ENCODE peak calls at places on chromosomes 4 and X, in five cellular contexts. T is astrocyte of the spinal cord, H is neural crest cell, E is mucosa of descending colon, J is transverse colon. L is an unnamed sample.

GRCh38 chr4:72546456-72546855 is 22.6 kb downstream of the ADAMTS3 start:
- DNase-seq in T (no peak), H (no peak), E (no peak), J (no peak), L (no peak)

GRCh38 chrX:121876316-121876715 is 828.9 kb downstream of the GLUD2 start:
- DNase-seq in T (peak), H (no peak), E (no peak), J (no peak), L (no peak)

GRCh38 chr4:79201976-79202375 is 123.9 kb downstream of the NAA11 start:
- DNase-seq in T (no peak), H (no peak), E (no peak), J (no peak), L (no peak)

GRCh38 chrX:153934473-153935325 is at the start of gene NAA10:
- DNase-seq in T (peak), H (no peak), E (peak), J (peak), L (peak)

GRCh38 chrX:53116101-53116500 is 22.2 kb downstream of the KANTR start:
- DNase-seq in T (peak), H (no peak), E (peak), J (peak), L (no peak)

GRCh38 chr4:54661686-54662085 is 3.9 kb downstream of the KIT start:
- DNase-seq in T (peak), H (no peak), E (no peak), J (no peak), L (no peak)

GRCh38 chr4:151700566-151701316 is 60.1 kb downstream of the GATB start:
- DNase-seq in T (no peak), H (no peak), E (no peak), J (no peak), L (no peak)

GRCh38 chrX:107675823-107676555 is 47.7 kb downstream of the PRPS1 start:
- DNase-seq in T (peak), H (no peak), E (no peak), J (no peak), L (no peak)

GRCh38 chrX:107701493-107702121 is 73.3 kb downstream of the PRPS1 start:
- DNase-seq in T (no peak), H (no peak), E (no peak), J (no peak), L (peak)

GRCh38 chr4:25351777-25352421 is 25.2 kb upstream of the ANAPC4 start:
- DNase-seq in T (peak), H (no peak), E (no peak), J (no peak), L (no peak)

GRCh38 chrX:6810796-6811195 is 275.9 kb upstream of the VCX3A start:
- DNase-seq in T (peak), H (no peak), E (no peak), J (no peak), L (no peak)

GRCh38 chr4:2291705-2292651 is 30.1 kb upstream of the MXD4 start:
- DNase-seq in T (no peak), H (no peak), E (no peak), J (no peak), L (no peak)

GRCh38 chr4:120718979-120719566 is 203.5 kb downstream of the PRDM5 start:
- DNase-seq in T (peak), H (peak), E (peak), J (peak), L (peak)

GRCh38 chr4:174764105-174764729 is 64.8 kb downstream of the GLRA3 start:
- DNase-seq in T (peak), H (no peak), E (peak), J (no peak), L (no peak)

GRCh38 chrX:20487227-20487626 is 220.5 kb upstream of the RPS6KA3 start:
- DNase-seq in T (peak), H (no peak), E (no peak), J (no peak), L (no peak)

GRCh38 chrX:65534450-65535292 is at the start of gene LAS1L:
- DNase-seq in T (peak), H (peak), E (peak), J (peak), L (peak)

GRCh38 chr4:180542445-180543100 is 1700.6 kb upstream of the TENM3 start:
- DNase-seq in T (peak), H (no peak), E (peak), J (no peak), L (no peak)

GRCh38 chr4:73917081-73917501 is 47.9 kb downstream of the CXCL1 start:
- DNase-seq in T (peak), H (no peak), E (no peak), J (no peak), L (no peak)

GRCh38 chrX:1481636-1482529 is 29.2 kb upstream of the ASMTL start:
- DNase-seq in T (peak), H (peak), E (peak), J (peak), L (peak)

GRCh38 chr4:171846232-171846631 is 33.0 kb downstream of the GALNTL6 start:
- DNase-seq in T (peak), H (peak), E (peak), J (peak), L (peak)

GRCh38 chr4:70842761-70843435 is 3.2 kb upstream of the GRSF1 start:
- DNase-seq in T (no peak), H (no peak), E (no peak), J (no peak), L (no peak)

DNA sequence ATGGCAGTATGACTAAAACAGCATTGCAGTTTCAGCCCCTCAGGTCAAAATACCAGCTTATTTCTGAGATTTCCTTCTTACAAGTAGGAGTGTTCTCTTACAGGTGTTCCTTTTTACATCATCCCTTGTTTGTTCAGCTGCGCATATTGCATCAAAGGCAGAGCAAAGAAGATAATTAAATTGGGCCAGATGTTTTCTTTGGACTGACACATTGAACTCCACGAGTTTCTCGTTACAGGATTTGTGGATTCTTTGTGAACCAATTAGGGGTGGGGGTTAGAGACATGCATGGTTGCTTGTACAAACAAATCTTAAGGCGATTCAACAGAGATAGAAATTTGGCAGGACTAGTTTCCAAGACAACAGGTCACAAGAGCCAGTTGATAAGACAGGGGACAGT is 95.7 kb downstream of the SPANXN4 start:
- DNase-seq in T (no peak), H (no peak), E (no peak), J (no peak), L (no peak)
- TF ChIP-seq CTCF in T (no peak), H (no peak), E (no peak), J (no peak), L (no peak)

DNA sequence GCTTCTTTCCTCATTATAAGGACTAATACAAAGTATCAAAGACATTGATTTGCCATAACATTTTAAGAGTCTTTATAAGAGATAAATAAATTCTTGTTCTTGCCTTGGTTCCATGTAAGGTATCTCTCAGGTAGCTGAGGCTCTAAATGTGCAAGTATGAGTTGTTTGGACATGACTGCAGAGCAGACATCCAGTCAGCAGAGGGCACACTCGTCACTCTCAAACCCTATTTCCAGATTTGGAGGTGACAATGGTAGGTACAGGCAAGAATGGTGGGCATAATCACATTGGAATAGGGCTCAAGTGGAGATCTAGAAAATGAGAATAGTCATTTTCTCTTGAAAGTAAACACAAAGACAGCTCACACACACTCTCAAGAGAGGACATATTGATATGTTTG is 133.3 kb upstream of the ZIC3 start:
- DNase-seq in T (peak), H (no peak), E (no peak), J (no peak), L (peak)
- TF ChIP-seq CTCF in T (peak), H (peak), E (no peak), J (no peak), L (peak)

DNA sequence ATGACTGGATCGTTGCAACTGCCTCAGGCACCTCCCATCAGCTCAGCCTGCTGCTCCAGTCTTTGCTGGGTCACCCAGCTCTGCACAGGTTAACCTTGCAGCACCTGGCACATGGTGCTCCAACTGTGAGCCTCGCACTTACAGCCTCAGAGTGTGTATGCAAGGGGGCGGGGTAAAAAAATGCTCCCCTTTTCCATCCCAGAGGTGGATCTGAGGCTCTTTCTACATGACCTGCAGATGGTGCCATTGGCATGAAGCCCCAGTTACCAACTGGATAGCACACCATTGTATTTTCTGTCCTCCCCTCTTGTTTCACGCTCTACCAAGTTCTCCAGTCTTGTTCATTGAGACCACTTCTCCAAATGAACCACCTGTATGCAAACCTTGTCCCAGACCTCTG is 46.2 kb upstream of the TRPC3 start:
- DNase-seq in T (no peak), H (no peak), E (no peak), J (no peak), L (no peak)
- TF ChIP-seq CTCF in T (no peak), H (no peak), E (no peak), J (no peak), L (no peak)

GRCh38 chr4:146032234-146032860 is 93.7 kb upstream of the ZNF827 start:
- DNase-seq in T (no peak), H (no peak), E (peak), J (peak), L (no peak)

GRCh38 chr4:146023334-146023967 is 84.8 kb upstream of the ZNF827 start:
- DNase-seq in T (no peak), H (no peak), E (no peak), J (no peak), L (no peak)

GRCh38 chr4:146029939-146030710 is 91.5 kb upstream of the ZNF827 start:
- DNase-seq in T (no peak), H (no peak), E (peak), J (peak), L (peak)

GRCh38 chr4:146033149-146033548 is 94.5 kb upstream of the ZNF827 start:
- DNase-seq in T (no peak), H (no peak), E (peak), J (peak), L (no peak)

GRCh38 chr4:146029147-146029546 is 90.5 kb upstream of the ZNF827 start:
- DNase-seq in T (peak), H (no peak), E (no peak), J (no peak), L (no peak)
- TF ChIP-seq CTCF in T (peak), H (no peak), E (no peak), J (no peak), L (no peak)

GRCh38 chr4:99043346-99043745 is 45.2 kb downstream of the ADH5 start:
- DNase-seq in T (no peak), H (no peak), E (no peak), J (no peak), L (no peak)

GRCh38 chr4:99052902-99053301 is 35.7 kb downstream of the ADH5 start:
- DNase-seq in T (no peak), H (no peak), E (no peak), J (no peak), L (no peak)

DNA sequence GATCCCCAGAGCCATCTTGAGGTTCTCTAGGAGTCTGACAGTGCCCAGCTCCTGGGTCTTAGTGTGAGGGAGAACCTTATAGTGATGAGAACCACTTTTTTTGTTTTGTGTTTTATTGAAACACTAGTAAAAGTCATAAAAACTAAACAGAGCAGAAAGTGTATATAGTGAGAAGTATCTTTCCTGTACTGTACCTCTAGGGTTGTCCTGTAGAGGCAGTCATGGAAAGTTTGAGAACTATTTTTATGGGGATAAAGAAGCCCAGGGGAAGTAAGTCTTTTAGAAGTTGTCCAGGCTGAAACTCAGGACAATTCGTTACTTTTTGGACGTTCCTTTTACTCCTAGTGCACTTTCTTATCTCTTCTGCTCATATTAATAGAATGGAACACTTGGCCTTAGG is 40.9 kb downstream of the ADH5 start:
- DNase-seq in T (no peak), H (no peak), E (no peak), J (no peak), L (no peak)
- TF ChIP-seq CTCF in T (peak), H (peak), E (no peak), J (no peak), L (no peak)

GRCh38 chr4:138577145-138577544 is 335.0 kb upstream of the SLC7A11 start:
- DNase-seq in T (no peak), H (no peak), E (no peak), J (no peak), L (no peak)

GRCh38 chr4:138579146-138579545 is 337.0 kb upstream of the SLC7A11 start:
- DNase-seq in T (no peak), H (no peak), E (no peak), J (no peak), L (no peak)

GRCh38 chr4:138573246-138573645 is 331.1 kb upstream of the SLC7A11 start:
- DNase-seq in T (no peak), H (no peak), E (no peak), J (no peak), L (no peak)

GRCh38 chr4:138572007-138572406 is 329.9 kb upstream of the SLC7A11 start:
- DNase-seq in T (no peak), H (no peak), E (no peak), J (no peak), L (no peak)

GRCh38 chr4:138576684-138577083 is 334.5 kb upstream of the SLC7A11 start:
- DNase-seq in T (peak), H (no peak), E (peak), J (no peak), L (no peak)
- TF ChIP-seq CTCF in T (peak), H (peak), E (no peak), J (peak), L (no peak)

GRCh38 chrX:8755116-8755515 is 23.2 kb upstream of the ANOS1 start:
- DNase-seq in T (no peak), H (no peak), E (no peak), J (no peak), L (peak)
- TF ChIP-seq CTCF in T (peak), H (peak), E (no peak), J (no peak), L (no peak)

GRCh38 chr4:64271601-64272081 is 137.6 kb downstream of the TECRL start:
- DNase-seq in T (no peak), H (no peak), E (no peak), J (no peak), L (no peak)
- TF ChIP-seq CTCF in T (no peak), H (no peak), E (no peak), J (no peak), L (no peak)

GRCh38 chrX:132671229-132671641 is 182.4 kb upstream of the MBNL3 start:
- DNase-seq in T (no peak), H (no peak), E (no peak), J (no peak), L (no peak)

GRCh38 chrX:132677233-132677716 is 188.4 kb upstream of the MBNL3 start:
- DNase-seq in T (no peak), H (no peak), E (no peak), J (no peak), L (no peak)

GRCh38 chrX:132676102-132676501 is 187.3 kb upstream of the MBNL3 start:
- DNase-seq in T (no peak), H (no peak), E (no peak), J (no peak), L (no peak)

GRCh38 chrX:132676561-132677186 is 187.8 kb upstream of the MBNL3 start:
- DNase-seq in T (no peak), H (no peak), E (no peak), J (no peak), L (no peak)
- TF ChIP-seq CTCF in T (no peak), H (peak), E (no peak), J (no peak), L (no peak)

DNA sequence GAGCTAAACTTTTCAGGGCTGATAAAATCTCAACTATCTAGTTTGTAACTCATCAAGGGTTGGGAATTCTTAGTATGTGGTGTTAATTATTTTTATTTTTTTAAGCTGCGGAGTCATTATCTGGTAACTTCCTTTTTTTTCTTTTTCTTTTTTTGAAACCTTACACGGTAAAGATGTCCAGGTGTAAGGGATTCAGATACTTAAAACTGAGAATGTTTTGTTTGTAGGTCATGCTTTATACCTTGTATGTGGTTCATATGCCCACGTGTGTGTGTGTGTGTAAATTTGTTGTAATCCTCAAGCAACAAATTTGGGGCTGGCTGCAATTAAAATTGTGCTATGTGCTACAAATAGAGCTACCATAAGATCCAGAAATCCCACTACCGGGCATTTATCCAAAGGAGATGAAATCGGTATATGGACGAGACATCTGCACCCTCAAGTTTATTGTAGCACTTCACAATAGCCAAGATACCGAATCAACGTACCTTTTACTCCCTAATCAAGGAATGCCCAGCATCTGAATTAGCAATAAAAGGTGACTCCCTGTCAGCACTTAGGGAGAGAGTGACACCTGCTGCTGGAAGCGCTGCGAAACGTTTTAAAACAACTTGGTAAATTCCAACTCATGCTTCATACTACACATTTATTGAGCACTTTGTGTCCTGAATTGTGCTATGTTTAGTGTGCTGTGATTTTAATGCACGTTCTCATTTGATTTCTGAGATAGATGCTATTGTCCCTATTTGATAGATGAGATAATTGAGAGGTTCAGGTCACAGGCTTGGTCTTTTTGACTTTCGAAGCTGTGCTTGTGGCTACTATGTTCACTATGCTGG is 16.1 kb downstream of the MSMO1 start:
- DNase-seq in T (peak), H (no peak), E (peak), J (no peak), L (no peak)
- TF ChIP-seq CTCF in T (peak), H (peak), E (no peak), J (peak), L (no peak)

L was measured in glutamatergic neuron.